ENCODE peak calls at places on chromosome 6, in seven cellular contexts. C, S, I, W, U, N and D are unnamed samples.

GRCh38 chr6:56595490-56596122 is 47.1 kb downstream of the DST start:
- DNase-seq in U (peak), S (no peak), N (peak), W (peak), C (peak), I (peak), D (peak)

GRCh38 chr6:27478141-27478705 is 5.3 kb upstream of the ZNF184 start:
- DNase-seq in N (peak), U (no peak), I (peak), S (no peak), C (no peak), W (peak), D (no peak)

GRCh38 chr6:129872591-129872990 is 11.5 kb upstream of the TMEM244 start:
- DNase-seq in C (no peak), U (peak), S (no peak), N (no peak), W (no peak), I (no peak), D (no peak)

GRCh38 chr6:24600903-24601302 is 45.1 kb downstream of the KIAA0319 start:
- DNase-seq in S (no peak), N (no peak), W (peak), I (no peak), C (no peak), U (no peak), D (no peak)

GRCh38 chr6:8953310-8953709 is 518.0 kb upstream of the SLC35B3 start:
- DNase-seq in C (no peak), U (no peak), N (no peak), S (no peak), I (no peak), W (no peak), D (no peak)

GRCh38 chr6:164085552-164086325 is 671.2 kb downstream of the QKI start:
- DNase-seq in W (no peak), N (peak), I (peak), S (no peak), U (no peak), C (no peak), D (no peak)

GRCh38 chr6:155388546-155388945 is 67.1 kb downstream of the NOX3 start:
- DNase-seq in I (no peak), S (no peak), W (no peak), N (no peak), C (no peak), U (peak), D (no peak)

GRCh38 chr6:160005861-160006540 is 37.1 kb downstream of the IGF2R start:
- DNase-seq in N (peak), C (no peak), W (no peak), S (no peak), U (no peak), I (peak), D (no peak)

GRCh38 chr6:143705564-143705963 is 27.8 kb downstream of the PHACTR2 start:
- DNase-seq in U (no peak), C (no peak), S (no peak), W (no peak), N (no peak), I (no peak), D (no peak)

GRCh38 chr6:111737065-111737521 is 131.4 kb upstream of the TRAF3IP2 start:
- DNase-seq in I (no peak), W (no peak), U (no peak), S (no peak), C (no peak), N (peak), D (no peak)

GRCh38 chr6:72968704-72969103 is 256.6 kb downstream of the KHDC1L start:
- DNase-seq in N (peak), S (no peak), U (peak), W (no peak), I (no peak), C (no peak), D (peak)

GRCh38 chr6:1715336-1715735 is 105.6 kb downstream of the FOXC1 start:
- DNase-seq in U (no peak), W (no peak), I (no peak), N (no peak), C (no peak), S (no peak), D (no peak)

GRCh38 chr6:39029156-39030011 is 19.2 kb upstream of the GLP1R start:
- DNase-seq in S (no peak), N (no peak), W (peak), C (no peak), I (no peak), U (peak), D (peak)

GRCh38 chr6:24960991-24961475 is 25.3 kb upstream of the RIPOR2 start:
- DNase-seq in N (no peak), I (no peak), U (no peak), C (no peak), W (no peak), S (no peak), D (no peak)

GRCh38 chr6:108803982-108804490 is 44.2 kb upstream of the ARMC2 start:
- DNase-seq in I (no peak), U (no peak), W (no peak), C (no peak), S (no peak), N (no peak), D (no peak)

GRCh38 chr6:41021832-41022231 is 17.2 kb downstream of the UNC5CL start:
- DNase-seq in W (peak), N (peak), S (peak), U (peak), I (peak), C (no peak), D (no peak)